ENCODE peak calls at places on chromosomes 3 and 15, in ten cellular contexts. S is A549; V is right atrium auricular region; I is ovary; Z is left ventricle myocardium inferior; X is Peyer's patch; M is lower lobe of right lung; N is CD4-positive, alpha-beta T cell; A is fibroblast of the aortic adventitia; K is nephron progenitor cell. D is an unnamed sample.

GRCh38 chr3:188152660-188153497 is 1.1 kb upstream of the LPP start:
- DNase-seq in S (peak), V (peak), I (peak), Z (no peak), X (peak), M (peak), N (no peak), A (peak), K (peak), D (no peak)

GRCh38 chr3:177471733-177472480 is 274.6 kb upstream of the TBL1XR1 start:
- DNase-seq in S (no peak), V (no peak), I (no peak), Z (no peak), X (no peak), M (no peak), N (no peak), A (no peak), K (no peak), D (no peak)

GRCh38 chr3:50336452-50337174 is 4.0 kb downstream of the RASSF1 start:
- DNase-seq in S (peak), V (no peak), I (no peak), Z (no peak), X (no peak), M (no peak), N (no peak), A (peak), K (no peak), D (no peak)

GRCh38 chr15:45549831-45550230 is 27.3 kb upstream of the SLC30A4 start:
- DNase-seq in S (no peak), V (no peak), I (no peak), Z (no peak), X (no peak), M (no peak), N (no peak), A (peak), K (no peak), D (no peak)

GRCh38 chr3:23017800-23018199 is 185.3 kb upstream of the UBE2E2 start:
- DNase-seq in S (no peak), V (no peak), I (no peak), Z (no peak), X (no peak), M (no peak), N (no peak), A (peak), K (no peak), D (no peak)

GRCh38 chr3:101868534-101869464 is 19.5 kb downstream of the NFKBIZ start:
- DNase-seq in S (no peak), V (peak), I (no peak), Z (peak), X (peak), M (peak), N (no peak), A (peak), K (no peak), D (no peak)

GRCh38 chr3:46576-46975 is 150.0 kb upstream of the CHL1 start:
- DNase-seq in S (no peak), V (no peak), I (no peak), Z (no peak), X (no peak), M (no peak), N (no peak), A (no peak), K (no peak), D (no peak)

GRCh38 chr15:89740137-89740536 is 10.9 kb downstream of the MESP1 start:
- DNase-seq in S (peak), V (no peak), I (peak), Z (no peak), X (no peak), M (no peak), N (peak), A (peak), K (peak), D (no peak)

GRCh38 chr15:48796930-48797329 is 13.9 kb downstream of the CEP152 start:
- DNase-seq in S (no peak), V (no peak), I (no peak), Z (no peak), X (no peak), M (no peak), N (no peak), A (peak), K (no peak), D (peak)

GRCh38 chr15:100338247-100338646 is 3.5 kb downstream of the ADAMTS17 start:
- DNase-seq in S (no peak), V (no peak), I (no peak), Z (no peak), X (no peak), M (no peak), N (no peak), A (no peak), K (no peak), D (no peak)

GRCh38 chr3:194280777-194281176 is 70.4 kb downstream of the CPN2 start:
- DNase-seq in S (no peak), V (peak), I (peak), Z (no peak), X (no peak), M (peak), N (no peak), A (no peak), K (no peak), D (no peak)

GRCh38 chr3:105752791-105753415 is 115.9 kb downstream of the CBLB start:
- DNase-seq in S (no peak), V (no peak), I (no peak), Z (no peak), X (no peak), M (no peak), N (peak), A (peak), K (no peak), D (no peak)

GRCh38 chr3:141412936-141413354 is 44.6 kb downstream of the ZBTB38 start:
- DNase-seq in S (no peak), V (peak), I (peak), Z (peak), X (peak), M (peak), N (no peak), A (peak), K (no peak), D (no peak)

GRCh38 chr3:10758304-10759037 is 57.6 kb upstream of the SLC6A11 start:
- DNase-seq in S (peak), V (no peak), I (no peak), Z (no peak), X (peak), M (no peak), N (peak), A (peak), K (peak), D (no peak)

GRCh38 chr15:43903864-43904290 is 77.1 kb downstream of the WDR76 start:
- DNase-seq in S (peak), V (no peak), I (peak), Z (no peak), X (no peak), M (no peak), N (peak), A (peak), K (peak), D (peak)

GRCh38 chr3:78402720-78403119 is 1362.8 kb downstream of the ROBO2 start:
- DNase-seq in S (no peak), V (no peak), I (no peak), Z (no peak), X (no peak), M (no peak), N (no peak), A (no peak), K (no peak), D (no peak)

GRCh38 chr3:140499114-140499757 is 178.6 kb upstream of the TRIM42 start:
- DNase-seq in S (no peak), V (no peak), I (no peak), Z (no peak), X (no peak), M (no peak), N (no peak), A (peak), K (no peak), D (no peak)

GRCh38 chr15:77030042-77030927 is 35.4 kb downstream of the PSTPIP1 start:
- DNase-seq in S (no peak), V (no peak), I (peak), Z (no peak), X (peak), M (peak), N (no peak), A (no peak), K (peak), D (no peak)

GRCh38 chr15:90930861-90931629 is 1.3 kb downstream of the HDDC3 start:
- DNase-seq in S (no peak), V (no peak), I (peak), Z (no peak), X (no peak), M (no peak), N (no peak), A (peak), K (no peak), D (peak)

GRCh38 chr3:33915796-33916589 is 117.6 kb downstream of the PDCD6IP start:
- DNase-seq in S (peak), V (no peak), I (no peak), Z (no peak), X (no peak), M (no peak), N (no peak), A (peak), K (peak), D (no peak)
- TF ChIP-seq CTCF in S (peak), V (peak), I (no peak), Z (peak), X (no peak), M (no peak), N (no peak), A (peak), K (no peak), D (no peak)

DNA sequence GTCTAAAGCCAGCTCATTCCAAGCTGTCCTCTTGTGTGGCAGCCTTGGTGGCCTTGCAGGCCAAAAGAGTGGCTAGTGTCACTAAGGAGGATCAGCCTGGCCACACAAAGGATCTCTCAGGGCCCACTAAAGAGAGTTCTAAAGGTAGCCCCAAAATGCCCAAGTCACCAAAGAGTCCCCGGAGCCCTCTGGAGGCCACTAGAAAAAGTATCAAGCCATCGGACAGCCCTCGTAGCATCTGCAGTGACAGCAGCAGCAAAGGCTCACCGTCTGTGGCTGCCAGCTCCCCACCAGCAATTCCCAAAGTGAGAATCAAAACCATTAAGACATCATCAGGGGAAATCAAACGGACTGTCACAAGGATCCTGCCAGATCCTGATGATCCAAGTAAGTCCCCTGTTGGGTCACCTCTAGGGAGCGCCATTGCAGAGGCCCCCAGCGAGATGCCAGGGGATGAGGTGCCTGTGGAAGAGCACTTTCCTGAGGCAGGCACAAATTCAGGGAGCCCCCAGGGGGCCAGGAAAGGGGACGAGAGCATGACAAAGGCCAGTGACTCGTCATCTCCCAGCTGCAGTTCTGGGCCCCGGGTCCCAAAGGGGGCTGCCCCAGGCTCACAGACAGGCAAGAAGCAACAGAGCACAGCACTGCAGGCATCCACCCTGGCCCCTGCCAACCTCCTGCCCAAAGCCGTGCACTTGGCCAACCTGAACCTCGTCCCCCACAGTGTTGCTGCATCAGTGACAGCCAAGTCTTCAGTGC is 33.5 kb upstream of the ALPK3 start:
- DNase-seq in S (no peak), V (no peak), I (no peak), Z (no peak), X (no peak), M (no peak), N (no peak), A (no peak), K (no peak), D (no peak)
- TF ChIP-seq CTCF in S (no peak), V (no peak), I (no peak), Z (no peak), X (no peak), M (no peak), N (no peak), A (no peak), K (no peak), D (peak)

DNA sequence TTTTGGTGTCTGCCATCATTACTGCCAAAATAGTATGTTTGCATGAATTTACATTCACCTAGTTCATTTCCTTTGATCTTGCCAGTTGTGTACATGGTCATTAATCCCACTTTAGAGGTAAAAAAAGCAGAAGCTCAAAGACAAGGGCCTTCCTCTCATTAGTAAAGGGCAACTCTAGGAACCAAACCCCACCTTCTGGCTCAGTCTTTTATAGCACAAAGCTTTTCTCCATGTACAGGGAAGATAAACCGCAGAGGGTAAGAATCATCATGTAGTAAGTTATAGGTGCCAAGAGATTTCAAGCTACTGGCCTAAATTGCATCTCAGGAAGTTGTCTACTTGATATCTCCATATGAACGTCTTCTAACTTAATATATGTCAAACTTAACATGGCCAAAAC is 19.3 kb upstream of the SPG21 start:
- DNase-seq in S (no peak), V (no peak), I (no peak), Z (no peak), X (no peak), M (no peak), N (no peak), A (no peak), K (no peak), D (no peak)
- TF ChIP-seq CTCF in S (no peak), V (no peak), I (no peak), Z (no peak), X (no peak), M (no peak), N (no peak), A (peak), K (no peak), D (peak)

GRCh38 chr15:65836665-65837064 is 32.6 kb upstream of the RAB11A start:
- DNase-seq in S (no peak), V (no peak), I (no peak), Z (no peak), X (no peak), M (no peak), N (no peak), A (no peak), K (no peak), D (no peak)
- TF ChIP-seq CTCF in S (peak), V (no peak), I (no peak), Z (no peak), X (no peak), M (peak), N (peak), A (no peak), K (peak), D (peak)

D was measured in GM06990.